ENCODE peak calls at places on chromosome 17, in nine cellular contexts. O is neural progenitor cell, D is hepatocyte, G is uterus, Y is colonic mucosa, B is cardiac fibroblast, R is lung, T is psoas muscle, F is OCI-LY7. A is an unnamed sample.

GRCh38 chr17:28901866-28902818 is 737 bp downstream of the DHRS13 start:
- DNase-seq in O (no peak), D (peak; percentile 75), G (peak; percentile 43), Y (peak; percentile 72), B (peak; percentile 31), R (peak; percentile 50), T (no peak), F (peak; percentile 75), A (peak; percentile 54)

GRCh38 chr17:68771867-68772515 is 170.8 kb upstream of the FAM20A start:
- DNase-seq in O (peak; percentile 61), D (peak; percentile 59), G (no peak), Y (peak; percentile 25), B (peak; percentile 91), R (no peak), T (no peak), F (peak; percentile 80), A (no peak)

GRCh38 chr17:80782536-80783427 is 208.9 kb upstream of the CHMP6 start:
- DNase-seq in O (no peak), D (no peak), G (no peak), Y (no peak), B (no peak), R (no peak), T (no peak), F (no peak), A (no peak)

GRCh38 chr17:82118815-82119380 is 20.9 kb upstream of the FASN start:
- DNase-seq in O (peak; percentile 77), D (peak; percentile 19), G (no peak), Y (no peak), B (peak; percentile 77), R (no peak), T (no peak), F (no peak), A (no peak)

GRCh38 chr17:49108318-49108717 is 24.3 kb upstream of the B4GALNT2 start:
- DNase-seq in O (no peak), D (no peak), G (no peak), Y (no peak), B (peak; percentile 74), R (no peak), T (no peak), F (no peak), A (no peak)

GRCh38 chr17:77700165-77700881 is 258.2 kb upstream of the TNRC6C start:
- DNase-seq in O (no peak), D (no peak), G (no peak), Y (no peak), B (no peak), R (no peak), T (no peak), F (no peak), A (no peak)

GRCh38 chr17:3905017-3905486 is 11.2 kb downstream of the P2RX1 start:
- DNase-seq in O (no peak), D (no peak), G (no peak), Y (no peak), B (no peak), R (no peak), T (no peak), F (no peak), A (no peak)

GRCh38 chr17:63927464-63928171 is 4.5 kb downstream of the CD79B start:
- DNase-seq in O (no peak), D (no peak), G (no peak), Y (no peak), B (no peak), R (no peak), T (no peak), F (peak; percentile 90), A (no peak)

GRCh38 chr17:76722279-76722678 is 4.1 kb downstream of the JMJD6 start:
- DNase-seq in O (no peak), D (no peak), G (no peak), Y (no peak), B (no peak), R (no peak), T (no peak), F (no peak), A (no peak)

GRCh38 chr17:1058423-1059130 is 61.6 kb downstream of the TIMM22 start:
- DNase-seq in O (peak; percentile 29), D (peak; percentile 58), G (no peak), Y (peak; percentile 78), B (peak; percentile 40), R (peak; percentile 74), T (peak; percentile 72), F (peak; percentile 32), A (peak; percentile 58)
- TF ChIP-seq CTCF in O (peak; percentile 37), D (peak; percentile 41), G (no peak), Y (peak; percentile 68), B (peak; percentile 66), R (peak; percentile 27), T (peak; percentile 45), F (peak; percentile 64), A (peak; percentile 27)

DNA sequence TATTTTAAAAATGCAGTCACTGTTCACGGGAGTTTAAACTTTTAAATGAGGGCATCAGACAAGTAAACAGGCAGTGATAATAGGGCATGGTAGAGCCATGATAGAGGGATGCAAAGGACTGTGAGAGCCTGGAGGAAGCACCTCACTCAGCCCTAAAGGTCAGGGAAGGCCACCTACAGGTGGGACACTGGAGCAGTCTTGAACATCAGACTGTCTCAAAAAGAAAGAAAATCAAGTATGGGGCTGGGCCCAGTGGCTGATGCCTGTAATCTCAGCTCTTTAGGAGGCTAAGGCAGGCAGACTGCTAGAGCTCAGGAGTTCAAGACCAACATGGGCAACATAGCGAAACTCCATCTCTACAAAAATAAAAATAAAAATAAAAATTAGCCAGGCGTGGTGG is 31.0 kb upstream of the DHRS7B start:
- DNase-seq in O (no peak), D (no peak), G (no peak), Y (no peak), B (no peak), R (no peak), T (no peak), F (peak; percentile 42), A (no peak)
- TF ChIP-seq CTCF in O (no peak), D (no peak), G (no peak), Y (no peak), B (no peak), R (no peak), T (no peak), F (peak; percentile 48), A (no peak)

DNA sequence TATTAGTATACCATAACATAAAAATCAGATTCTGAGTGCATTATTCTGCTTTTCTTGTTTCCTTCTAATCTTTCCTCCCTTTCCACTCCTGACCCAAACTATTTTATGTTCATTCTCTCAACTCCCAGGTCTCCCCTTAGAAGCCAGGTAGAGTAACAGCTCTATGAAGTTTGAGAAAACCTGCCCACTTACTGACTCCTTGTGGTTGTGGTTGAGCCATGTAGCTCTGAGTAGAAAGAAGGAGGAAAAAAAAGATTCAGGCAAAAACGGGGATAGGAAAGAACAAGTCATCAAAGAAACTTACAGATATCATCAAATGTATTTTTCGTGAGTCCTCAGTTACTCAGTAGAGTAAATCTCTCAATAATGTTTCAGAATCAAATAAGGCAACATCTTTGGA is 216.7 kb downstream of the PMP22 start:
- DNase-seq in O (no peak), D (no peak), G (no peak), Y (no peak), B (no peak), R (no peak), T (no peak), F (no peak), A (no peak)
- TF ChIP-seq CTCF in O (peak; percentile 19), D (no peak), G (no peak), Y (no peak), B (no peak), R (no peak), T (no peak), F (no peak), A (no peak)

DNA sequence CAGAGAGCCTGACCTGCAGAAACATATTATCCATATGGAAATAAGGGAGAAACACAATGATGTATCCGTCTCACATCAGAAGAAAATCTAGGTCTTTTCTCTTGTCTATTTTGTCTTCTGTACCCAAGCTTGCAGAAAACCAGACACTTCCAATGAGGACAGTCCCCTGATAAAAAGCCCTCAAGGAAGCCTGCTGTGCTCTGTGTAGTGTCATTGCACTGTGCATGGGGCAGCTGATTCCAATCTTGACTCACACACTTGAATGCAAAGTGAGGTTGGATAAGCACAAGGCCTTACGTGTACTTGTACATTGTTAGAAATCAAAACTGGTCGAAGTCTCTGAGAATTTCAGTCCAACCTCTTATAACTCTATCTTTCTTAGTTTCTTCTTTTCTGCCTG is 256.6 kb upstream of the MYOCD start:
- DNase-seq in O (no peak), D (no peak), G (no peak), Y (no peak), B (no peak), R (no peak), T (no peak), F (no peak), A (no peak)
- TF ChIP-seq CTCF in O (no peak), D (no peak), G (no peak), Y (no peak), B (no peak), R (no peak), T (no peak), F (no peak), A (no peak)

GRCh38 chr17:36849871-36850348 is 87.4 kb upstream of the LHX1 start:
- DNase-seq in O (peak; percentile 40), D (no peak), G (no peak), Y (no peak), B (peak; percentile 72), R (no peak), T (no peak), F (peak; percentile 4), A (peak; percentile 38)
- TF ChIP-seq CTCF in O (peak; percentile 27), D (no peak), G (no peak), Y (no peak), B (peak; percentile 19), R (no peak), T (no peak), F (no peak), A (no peak)

DNA sequence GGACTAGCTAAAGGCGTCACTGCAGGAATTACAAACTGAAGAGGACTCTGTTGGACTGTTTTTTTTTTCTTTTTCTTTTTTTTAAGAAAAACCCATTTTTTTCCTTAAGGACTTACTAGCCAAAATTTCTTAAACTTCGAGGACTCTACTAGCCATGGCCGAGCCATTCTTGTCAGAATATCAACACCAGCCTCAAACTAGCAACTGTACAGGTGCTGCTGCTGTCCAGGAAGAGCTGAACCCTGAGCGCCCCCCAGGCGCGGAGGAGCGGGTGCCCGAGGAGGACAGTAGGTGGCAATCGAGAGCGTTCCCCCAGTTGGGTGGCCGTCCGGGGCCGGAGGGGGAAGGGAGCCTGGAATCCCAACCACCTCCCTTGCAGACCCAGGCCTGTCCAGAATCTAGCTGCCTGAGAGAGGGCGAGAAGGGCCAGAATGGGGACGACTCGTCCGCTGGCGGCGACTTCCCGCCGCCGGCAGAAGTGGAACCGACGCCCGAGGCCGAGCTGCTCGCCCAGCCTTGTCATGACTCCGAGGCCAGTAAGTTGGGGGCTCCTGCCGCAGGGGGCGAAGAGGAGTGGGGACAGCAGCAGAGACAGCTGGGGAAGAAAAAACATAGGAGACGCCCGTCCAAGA is 878 bp downstream of the HEXIM1 start:
- DNase-seq in O (peak; percentile 95), D (peak; percentile 95), G (peak; percentile 89), Y (peak; percentile 92), B (peak; percentile 87), R (peak; percentile 84), T (peak; percentile 95), F (peak; percentile 86), A (peak; percentile 87)
- TF ChIP-seq CTCF in O (peak; percentile 75), D (peak; percentile 86), G (peak; percentile 81), Y (peak; percentile 90), B (peak; percentile 86), R (peak; percentile 37), T (peak; percentile 85), F (peak; percentile 94), A (peak; percentile 61)